ENCODE peak calls at places on chromosome X, in eight cellular contexts. W is sigmoid colon, Y is A549, J is ovary, T is H1, O is suprapubic skin, R is HepG2, D is tibial nerve. E is an unnamed sample.

GRCh38 chrX:17359500-17359899 is 15.5 kb upstream of the NHS start:
- DNase-seq in Y (no peak), O (no peak), D (no peak), J (no peak), W (no peak), R (no peak), T (no peak), E (no peak)

GRCh38 chrX:115564243-115564642 is 3.3 kb downstream of the PLS3 start:
- DNase-seq in W (no peak), D (no peak), R (peak; percentile 10), Y (no peak), J (no peak), O (no peak), T (no peak), E (no peak)

GRCh38 chrX:12814434-12814833 is 23.2 kb downstream of the PRPS2 start:
- DNase-seq in D (no peak), W (no peak), T (peak; percentile 43), R (peak; percentile 29), Y (peak; percentile 59), J (no peak), O (no peak), E (peak; percentile 32)

GRCh38 chrX:136268051-136269048 is 17.1 kb upstream of the MAP7D3 start:
- DNase-seq in D (peak; percentile 23), T (no peak), Y (peak; percentile 52), J (no peak), O (no peak), R (peak; percentile 4), W (no peak), E (peak; percentile 49)

GRCh38 chrX:47483310-47484268 is 567 bp upstream of the ZNF41 start:
- DNase-seq in O (no peak), W (peak; percentile 63), T (no peak), Y (peak; percentile 28), J (peak; percentile 59), R (peak; percentile 45), D (no peak), E (no peak)

GRCh38 chrX:14922437-14922836 is 49.2 kb downstream of the MOSPD2 start:
- DNase-seq in T (no peak), W (no peak), O (no peak), J (no peak), Y (no peak), D (no peak), R (no peak), E (no peak)

GRCh38 chrX:11386001-11386523 is 92.8 kb downstream of the AMELX start:
- DNase-seq in J (no peak), R (no peak), W (no peak), Y (no peak), O (no peak), D (no peak), T (no peak), E (peak; percentile 60)

GRCh38 chrX:3713225-3713936 is at the start of gene PRKX:
- DNase-seq in O (no peak), R (no peak), Y (peak; percentile 61), W (peak; percentile 65), D (no peak), T (peak; percentile 60), J (peak; percentile 74), E (peak; percentile 86)

GRCh38 chrX:38069273-38069672 is 62.9 kb downstream of the SYTL5 start:
- DNase-seq in R (no peak), T (no peak), D (no peak), J (no peak), Y (no peak), O (no peak), W (no peak), E (no peak)

GRCh38 chrX:150768580-150769190 is 75.5 kb downstream of the MTMR1 start:
- DNase-seq in R (no peak), D (no peak), Y (no peak), O (no peak), T (no peak), W (no peak), J (no peak), E (no peak)

GRCh38 chrX:45806410-45807121 is 605.9 kb upstream of the DIPK2B start:
- DNase-seq in W (no peak), J (no peak), Y (peak; percentile 31), O (no peak), T (no peak), D (no peak), R (no peak), E (no peak)

GRCh38 chrX:11597479-11597878 is 68.2 kb downstream of the ARHGAP6 start:
- DNase-seq in D (no peak), T (no peak), R (no peak), W (no peak), J (no peak), O (no peak), Y (no peak), E (no peak)

GRCh38 chrX:135697614-135698013 is 15.8 kb upstream of the CT45A1 start:
- DNase-seq in J (no peak), T (no peak), W (no peak), Y (no peak), R (no peak), D (no peak), O (no peak), E (no peak)

GRCh38 chrX:54529166-54529558 is 857 bp upstream of the GNL3L start:
- DNase-seq in J (no peak), W (no peak), T (no peak), O (no peak), R (no peak), Y (no peak), D (no peak), E (peak; percentile 8)

GRCh38 chrX:125210146-125210545 is 109.5 kb upstream of the TEX13C start:
- DNase-seq in R (no peak), D (no peak), O (no peak), Y (no peak), J (no peak), T (no peak), W (no peak), E (no peak)

GRCh38 chrX:10233173-10233572 is 76.4 kb downstream of the CLCN4 start:
- DNase-seq in D (no peak), R (no peak), T (no peak), J (no peak), Y (peak; percentile 11), O (no peak), W (no peak), E (no peak)

GRCh38 chrX:10052906-10053625 is 85.9 kb downstream of the CLDN34 start:
- DNase-seq in W (no peak), R (no peak), J (no peak), T (no peak), Y (no peak), D (no peak), O (no peak), E (no peak)

GRCh38 chrX:31266172-31267076 is 194.6 kb upstream of the FTHL17 start:
- DNase-seq in O (peak; percentile 75), Y (no peak), T (peak; percentile 65), R (peak; percentile 25), J (peak; percentile 78), W (peak; percentile 75), D (peak; percentile 29), E (peak; percentile 70)

DNA sequence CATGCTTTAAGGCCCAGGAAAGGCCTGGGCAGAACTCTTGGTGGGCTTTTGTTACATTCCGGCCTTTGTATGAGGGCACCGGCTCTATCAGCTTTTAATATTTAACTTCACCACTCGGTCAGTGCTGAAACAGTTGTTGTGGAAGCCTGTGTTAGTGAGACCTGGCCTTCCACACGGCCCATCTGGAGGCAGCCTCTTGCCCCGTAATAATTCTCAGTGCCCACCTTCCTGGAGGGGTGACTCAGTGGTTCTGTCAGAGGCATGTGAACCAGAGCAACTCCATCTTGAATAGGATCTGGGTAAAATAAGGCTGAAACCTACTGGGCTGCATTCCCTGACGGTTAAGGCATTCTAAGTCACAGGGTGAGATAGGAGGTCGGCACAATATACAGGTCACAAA is 162.0 kb upstream of the STS start:
- DNase-seq in R (peak; percentile 3), W (no peak), Y (no peak), T (no peak), D (no peak), O (no peak), J (no peak), E (no peak)
- TF ChIP-seq EP300 in R (no peak), W (no peak), Y (no peak), T (no peak), D (no peak), O (no peak), J (no peak), E (no peak)

GRCh38 chrX:110008001-110008635 is 5.2 kb downstream of the TMEM164 start:
- DNase-seq in D (no peak), R (no peak), W (no peak), J (no peak), Y (no peak), O (no peak), T (no peak), E (no peak)

GRCh38 chrX:110004210-110004609 is 1.3 kb downstream of the TMEM164 start:
- DNase-seq in W (no peak), J (peak; percentile 35), O (no peak), R (peak; percentile 9), Y (peak; percentile 13), T (no peak), D (no peak), E (no peak)

GRCh38 chrX:110004970-110005369 is 2.1 kb downstream of the TMEM164 start:
- DNase-seq in J (no peak), O (no peak), D (no peak), Y (no peak), R (no peak), W (no peak), T (no peak), E (peak; percentile 13)

GRCh38 chrX:110006826-110007375 is 4.0 kb downstream of the TMEM164 start:
- DNase-seq in D (no peak), R (no peak), T (no peak), W (no peak), J (no peak), O (no peak), Y (no peak), E (no peak)

GRCh38 chrX:110006161-110006560 is 3.2 kb downstream of the TMEM164 start:
- DNase-seq in O (no peak), Y (no peak), T (no peak), D (no peak), R (no peak), J (no peak), W (no peak), E (no peak)
- TF ChIP-seq EP300 in O (no peak), Y (no peak), T (no peak), D (no peak), R (no peak), J (no peak), W (no peak), E (no peak)

DNA sequence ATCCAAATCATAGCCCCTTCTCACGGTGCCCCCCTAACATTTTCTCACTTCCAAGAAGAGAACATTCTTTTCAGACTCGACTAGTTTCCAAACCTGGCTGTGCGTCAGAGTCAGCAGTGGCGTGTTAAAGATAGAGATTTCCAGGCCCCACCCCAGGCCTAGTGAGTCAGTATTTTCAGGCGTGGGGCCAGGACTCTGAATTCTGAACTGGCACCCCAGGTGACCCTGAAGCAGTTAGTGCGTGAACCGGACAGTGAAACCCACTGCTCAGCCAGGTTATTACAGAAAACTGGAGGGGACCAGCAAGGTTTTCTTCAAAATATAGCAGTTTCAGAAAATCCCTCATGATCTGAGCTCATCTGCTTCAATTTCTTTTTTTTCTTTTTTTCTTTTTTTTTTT is 35.0 kb upstream of the BCOR start:
- DNase-seq in D (peak; percentile 54), T (no peak), O (no peak), Y (peak; percentile 74), J (peak; percentile 80), R (no peak), W (peak; percentile 92), E (peak; percentile 78)
- TF ChIP-seq EP300 in D (peak; percentile 35), T (no peak), O (no peak), Y (no peak), J (no peak), R (no peak), W (peak; percentile 39), E (peak; percentile 67)

GRCh38 chrX:52509916-52510315 is 6.9 kb downstream of the XAGE1B start:
- DNase-seq in W (no peak), J (no peak), T (no peak), O (no peak), D (no peak), R (no peak), Y (no peak), E (no peak)

GRCh38 chrX:52504551-52504950 is 8.9 kb downstream of the XAGE1A start:
- DNase-seq in T (no peak), Y (no peak), D (no peak), W (no peak), R (no peak), O (no peak), J (no peak), E (no peak)
- TF ChIP-seq EP300 in T (no peak), Y (no peak), D (no peak), W (no peak), R (no peak), O (no peak), J (no peak), E (no peak)

E was measured in K562.